ENCODE peak calls at places on chromosomes 3 and 15, in seven cellular contexts. N is sigmoid colon, G is stomach, Q is IMR-90, K is fibroblast of lung, P is heart left ventricle, E is Panc1. U is an unnamed sample. For H3K4me1, the result is how much of the 10 kb centered on the place peaks cover.

GRCh38 chr3:8984512-8984911 is 21.2 kb upstream of the RAD18 start:
- DNase-seq in E (no peak), K (no peak), N (no peak), G (no peak), Q (no peak), P (no peak), U (no peak)

GRCh38 chr3:196981657-196982056 is 13.0 kb upstream of the PIGZ start:
- DNase-seq in P (no peak), K (no peak), E (no peak), Q (no peak), G (no peak), N (no peak), U (no peak)

GRCh38 chr15:26070095-26070532 is 207.0 kb upstream of the ATP10A start:
- DNase-seq in G (no peak), E (no peak), Q (no peak), K (no peak), P (no peak), N (no peak), U (no peak)

GRCh38 chr3:123657578-123657977 is 72.7 kb upstream of the HACD2 start:
- DNase-seq in N (no peak), G (no peak), E (no peak), K (peak), Q (peak), P (no peak), U (no peak)

GRCh38 chr15:22227961-22228762 is 147.8 kb downstream of the OR4M2 start:
- DNase-seq in K (no peak), N (no peak), G (no peak), Q (no peak), E (no peak), P (peak), U (no peak)

GRCh38 chr3:148710665-148711064 is 13.0 kb downstream of the AGTR1 start:
- DNase-seq in E (no peak), Q (no peak), P (no peak), N (no peak), G (no peak), K (no peak), U (no peak)

GRCh38 chr3:149270180-149270579 is 48.6 kb upstream of the CP start:
- DNase-seq in G (no peak), Q (peak), P (no peak), E (no peak), N (no peak), K (peak), U (no peak)

GRCh38 chr15:60975203-60975602 is 253.9 kb downstream of the RORA start:
- DNase-seq in Q (peak), E (no peak), G (no peak), N (no peak), K (peak), P (no peak), U (no peak)

GRCh38 chr15:51132384-51133139 is 37.9 kb upstream of the TNFAIP8L3 start:
- DNase-seq in Q (peak), K (peak), P (no peak), E (peak), N (peak), G (no peak), U (no peak)

GRCh38 chr3:161630791-161631190 is 134.2 kb downstream of the OTOL1 start:
- DNase-seq in Q (no peak), K (no peak), E (no peak), N (no peak), G (no peak), P (no peak), U (no peak)

GRCh38 chr3:48493203-48493501 is 10.8 kb downstream of the SHISA5 start:
- DNase-seq in K (no peak), Q (no peak), G (no peak), N (no peak), E (no peak), P (no peak), U (no peak)

GRCh38 chr3:44045476-44046275 is 196.0 kb upstream of the TOPAZ1 start:
- DNase-seq in Q (no peak), P (no peak), N (no peak), G (peak), K (no peak), E (no peak), U (peak)

GRCh38 chr3:121855555-121855954 is 20.5 kb downstream of the EAF2 start:
- DNase-seq in P (no peak), K (no peak), N (no peak), E (no peak), G (no peak), Q (no peak), U (no peak)

GRCh38 chr3:66486187-66486586 is 14.6 kb downstream of the LRIG1 start:
- DNase-seq in N (no peak), Q (peak), P (no peak), E (no peak), G (no peak), K (no peak), U (no peak)
- H3K4me3 ChIP-seq in N (no peak), Q (no peak), P (no peak), E (no peak), G (no peak), K (no peak), U (no peak)

DNA sequence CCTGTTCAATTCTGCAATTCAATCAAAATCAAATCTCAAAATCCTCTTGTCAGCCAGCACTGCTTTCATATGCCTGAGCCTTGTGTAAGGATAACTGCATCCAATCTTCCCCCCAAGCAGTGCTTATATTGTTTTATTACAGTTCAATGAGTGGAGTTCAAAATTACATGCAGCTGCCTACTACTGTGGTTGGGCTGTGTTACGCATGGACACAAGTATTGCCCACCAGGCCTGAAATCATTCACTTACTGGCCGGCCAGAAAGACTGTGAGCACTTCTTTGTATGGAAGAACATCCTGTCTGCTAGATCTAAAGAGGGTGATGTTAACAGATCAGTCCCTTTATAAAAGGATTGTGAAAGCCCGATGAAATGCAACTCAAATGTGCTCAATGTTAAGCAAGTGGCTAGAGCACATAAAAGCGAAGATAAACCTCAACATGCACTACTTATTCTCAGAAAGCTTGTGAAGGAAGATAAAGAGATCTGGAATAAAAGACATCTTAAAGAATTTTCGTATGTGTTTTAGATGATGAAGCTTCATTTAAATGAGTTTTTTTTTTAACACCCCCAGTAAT is 132.5 kb downstream of the FOXP1 start:
- DNase-seq in G (no peak), N (no peak), E (no peak), K (no peak), P (no peak), Q (peak), U (no peak)
- H3K4me1 ChIP-seq in G (under half), N (under half), E (under half), K (under half), P (under half), Q (under half), U (half or more)

GRCh38 chr3:111906667-111907066 is 47.6 kb downstream of the PHLDB2 start:
- DNase-seq in Q (peak), N (no peak), P (no peak), G (no peak), K (peak), E (no peak), U (no peak)

GRCh38 chr3:111902534-111902933 is 43.5 kb downstream of the PHLDB2 start:
- DNase-seq in Q (no peak), K (no peak), N (no peak), E (no peak), P (no peak), G (no peak), U (no peak)

GRCh38 chr3:111903067-111903511 is 44.0 kb downstream of the PHLDB2 start:
- DNase-seq in P (no peak), G (no peak), K (peak), E (no peak), Q (peak), N (no peak), U (no peak)

GRCh38 chr3:111907151-111907550 is 48.1 kb downstream of the PHLDB2 start:
- DNase-seq in Q (no peak), K (no peak), G (no peak), P (no peak), E (no peak), N (no peak), U (no peak)

GRCh38 chr3:111904376-111905241 is 45.5 kb downstream of the PHLDB2 start:
- DNase-seq in Q (peak), P (no peak), N (no peak), G (no peak), E (no peak), K (peak), U (no peak)
- TF ChIP-seq CTCF in Q (peak), P (no peak), N (no peak), G (no peak), E (no peak), K (no peak), U (no peak)

GRCh38 chr3:132713977-132714727 is 8.1 kb downstream of the NPHP3 start:
- DNase-seq in Q (no peak), K (no peak), N (no peak), P (no peak), E (no peak), G (no peak), U (no peak)
- H3K4me3 ChIP-seq in Q (no peak), K (no peak), N (no peak), P (no peak), E (no peak), G (no peak), U (no peak)

DNA sequence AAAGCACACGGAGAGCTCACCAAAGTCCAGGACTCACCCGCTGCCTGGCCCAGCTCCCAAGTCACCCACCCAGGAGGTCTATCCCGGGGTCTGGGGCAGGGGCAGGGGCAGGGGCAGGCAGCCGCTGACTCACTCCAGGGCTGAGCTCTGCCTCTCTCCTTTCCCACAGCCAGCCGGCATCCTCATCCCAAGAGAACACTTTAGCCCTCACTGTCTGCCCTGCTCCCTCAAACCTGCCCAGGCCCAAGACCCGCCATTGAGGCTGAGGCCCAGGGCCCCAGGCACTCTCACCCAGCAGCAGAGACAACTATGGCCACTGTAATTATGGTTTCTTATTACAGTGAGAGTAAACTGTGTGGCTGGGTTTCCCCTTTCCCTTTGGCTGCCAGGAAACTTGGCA is 53.1 kb downstream of the IQSEC1 start:
- DNase-seq in E (no peak), P (no peak), Q (no peak), G (no peak), K (no peak), N (peak), U (peak)
- H3K4me1 ChIP-seq in E (under half), P (half or more), Q (under half), G (under half), K (under half), N (under half), U (under half)

DNA sequence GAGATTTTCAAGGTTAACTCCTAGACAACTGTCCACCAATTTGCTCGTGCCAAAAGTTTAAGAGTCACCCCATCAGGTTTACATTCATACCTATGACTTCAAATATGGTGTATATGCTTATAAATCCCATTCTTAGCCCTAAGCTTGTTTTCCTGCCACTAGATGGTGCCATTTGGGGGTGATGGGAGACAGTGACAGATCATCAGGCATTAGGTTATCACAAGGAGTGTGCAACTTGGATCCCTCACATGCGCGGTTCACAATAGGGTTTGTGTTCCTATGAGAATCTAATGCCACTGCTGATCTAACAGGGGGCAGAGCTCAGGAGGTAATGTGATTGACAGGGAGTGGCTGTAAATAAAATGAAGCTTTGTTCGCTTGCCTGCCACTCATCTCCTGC is 182.7 kb downstream of the CNTN6 start:
- DNase-seq in G (no peak), Q (no peak), E (no peak), N (no peak), P (no peak), K (no peak), U (no peak)
- TF ChIP-seq CTCF in G (no peak), Q (no peak), E (peak), N (no peak), P (no peak), K (no peak), U (no peak)

GRCh38 chr15:31303434-31304073 is 23.1 kb upstream of the KLF13 start:
- DNase-seq in G (peak), E (no peak), K (no peak), Q (no peak), P (no peak), N (peak), U (peak)
- H3K4me3 ChIP-seq in G (no peak), E (no peak), K (no peak), Q (no peak), P (no peak), N (no peak), U (no peak)

GRCh38 chr3:179658584-179658983 is 5.7 kb downstream of the USP13 start:
- DNase-seq in E (no peak), Q (no peak), K (no peak), P (no peak), G (no peak), N (no peak), U (no peak)

GRCh38 chr3:179666030-179666429 is 13.2 kb downstream of the USP13 start:
- DNase-seq in Q (no peak), N (no peak), G (no peak), E (no peak), K (no peak), P (no peak), U (no peak)

GRCh38 chr3:179663093-179663492 is 10.3 kb downstream of the USP13 start:
- DNase-seq in N (no peak), G (no peak), K (no peak), P (no peak), E (no peak), Q (no peak), U (no peak)

GRCh38 chr3:179661777-179662176 is 8.9 kb downstream of the USP13 start:
- DNase-seq in K (no peak), G (no peak), N (no peak), Q (no peak), E (no peak), P (no peak), U (no peak)

GRCh38 chr3:179660872-179661271 is 8.0 kb downstream of the USP13 start:
- DNase-seq in K (no peak), P (no peak), Q (no peak), G (no peak), E (no peak), N (no peak), U (no peak)
- H3K4me1 ChIP-seq in K (under half), P (half or more), Q (under half), G (under half), E (under half), N (under half), U (under half)

U was measured in lower lobe of right lung.